ENCODE peak calls at places on chromosomes 7 and 10, in six cellular contexts. D is activated CD4-positive, alpha-beta T cell treated with anti-CD3 and anti-CD28 coated beads, Interleukin-2, amount 10 ng/mL, durations not matched to agents 7 days and 5 days; F is thyroid gland; T is brain microvascular endothelial cell; X is astrocyte of the hippocampus; P is stimulated activated CD4-positive, alpha-beta T cell treated with anti-CD3 and anti-CD28 coated beads, TNF-alpha, amount 100 ng/mL, for 48 hours. Y is an unnamed sample.

GRCh38 chr7:12032146-12032545 is 178.9 kb upstream of the TMEM106B start:
- DNase-seq in D (no peak), F (no peak), T (no peak), X (peak; percentile 26), P (no peak), Y (no peak)

GRCh38 chr7:86469680-86470295 is 173.9 kb upstream of the GRM3 start:
- DNase-seq in D (peak; percentile 65), F (peak; percentile 69), T (peak; percentile 59), X (peak; percentile 79), P (peak; percentile 18), Y (peak; percentile 51)

GRCh38 chr7:101058355-101058754 is 26.9 kb upstream of the TRIM56 start:
- DNase-seq in D (peak; percentile 65), F (peak; percentile 76), T (peak; percentile 27), X (peak; percentile 77), P (no peak), Y (peak; percentile 31)

GRCh38 chr7:80044796-80045195 is 89.8 kb upstream of the GNAI1 start:
- DNase-seq in D (no peak), F (no peak), T (no peak), X (no peak), P (no peak), Y (no peak)

GRCh38 chr7:128270799-128271411 is 29.8 kb downstream of the LEP start:
- DNase-seq in D (no peak), F (no peak), T (no peak), X (peak; percentile 43), P (no peak), Y (no peak)

GRCh38 chr10:97673736-97674525 is 13.1 kb downstream of the AVPI1 start:
- DNase-seq in D (peak; percentile 17), F (no peak), T (peak; percentile 25), X (peak; percentile 66), P (peak; percentile 21), Y (no peak)

GRCh38 chr7:567305-567883 is 47.7 kb upstream of the PDGFA start:
- DNase-seq in D (no peak), F (no peak), T (no peak), X (no peak), P (no peak), Y (no peak)

GRCh38 chr10:45420453-45421192 is 46.6 kb downstream of the ALOX5 start:
- DNase-seq in D (peak; percentile 65), F (peak; percentile 96), T (no peak), X (peak; percentile 90), P (peak; percentile 11), Y (no peak)

GRCh38 chr7:37031571-37032257 is 307.4 kb upstream of the AOAH start:
- DNase-seq in D (peak; percentile 9), F (peak; percentile 55), T (peak; percentile 99), X (peak; percentile 99), P (peak; percentile 18), Y (no peak)

GRCh38 chr7:27745064-27745583 is 5.2 kb downstream of the TAX1BP1 start:
- DNase-seq in D (no peak), F (peak; percentile 28), T (peak; percentile 84), X (peak; percentile 88), P (no peak), Y (no peak)

GRCh38 chr10:42988517-42989395 is 88.1 kb upstream of the RET start:
- DNase-seq in D (no peak), F (no peak), T (no peak), X (no peak), P (no peak), Y (peak; percentile 57)

GRCh38 chr7:14836571-14837189 is 65.9 kb downstream of the DGKB start:
- DNase-seq in D (no peak), F (no peak), T (peak; percentile 94), X (peak; percentile 77), P (no peak), Y (no peak)

GRCh38 chr10:128606041-128606440 is 479.8 kb upstream of the MKI67 start:
- DNase-seq in D (no peak), F (no peak), T (no peak), X (no peak), P (no peak), Y (no peak)

GRCh38 chr7:121411597-121411979 is 15.5 kb upstream of the FAM3C start:
- DNase-seq in D (no peak), F (no peak), T (no peak), X (no peak), P (no peak), Y (no peak)

GRCh38 chr10:31745612-31746376 is 182.8 kb downstream of the ARHGAP12 start:
- DNase-seq in D (peak; percentile 38), F (no peak), T (peak; percentile 89), X (peak; percentile 64), P (peak; percentile 53), Y (no peak)

GRCh38 chr10:129872001-129872400 is 92.1 kb downstream of the EBF3 start:
- DNase-seq in D (no peak), F (no peak), T (no peak), X (no peak), P (no peak), Y (no peak)

GRCh38 chr7:4633012-4633411 is 49.1 kb upstream of the FOXK1 start:
- DNase-seq in D (no peak), F (no peak), T (peak; percentile 12), X (no peak), P (no peak), Y (no peak)

GRCh38 chr7:77242535-77242934 is 42.9 kb upstream of the FGL2 start:
- DNase-seq in D (no peak), F (no peak), T (no peak), X (no peak), P (no peak), Y (no peak)

GRCh38 chr7:103391150-103391549 is 43.7 kb downstream of the PSMC2 start:
- DNase-seq in D (no peak), F (no peak), T (no peak), X (no peak), P (no peak), Y (no peak)

GRCh38 chr10:5547934-5548660 is 23.3 kb downstream of the CALML3 start:
- DNase-seq in D (no peak), F (peak; percentile 79), T (no peak), X (peak; percentile 56), P (no peak), Y (no peak)

GRCh38 chr10:30774281-30774680 is 144.7 kb upstream of the LYZL2 start:
- DNase-seq in D (no peak), F (no peak), T (no peak), X (no peak), P (no peak), Y (no peak)

GRCh38 chr10:97726636-97727178 is 10.2 kb upstream of the ZFYVE27 start:
- DNase-seq in D (no peak), F (no peak), T (peak; percentile 55), X (peak; percentile 53), P (no peak), Y (no peak)

Y was measured in CMK.